ENCODE peak calls at places on chromosomes 3 and 15, in eight cellular contexts. B is BJ; X is activated CD4-positive, CD25-positive, alpha-beta regulatory T cell treated with anti-CD3 and anti-CD28 coated beads, Interleukin-2, amount 50 U/mL, for 16 hours; H is PC-3; E is cardiac muscle cell; D is endodermal cell; P is stimulated activated CD4-positive, alpha-beta T cell treated with anti-CD3 and anti-CD28 coated beads, Interleukin-2, amount 100 ng/mL, for 48 hours; F is PC-9. S is an unnamed sample.

GRCh38 chr3:4730734-4731133 is 237.6 kb downstream of the ITPR1 start:
- DNase-seq in X (no peak), D (no peak), E (no peak), H (no peak), P (no peak), B (no peak), F (no peak), S (no peak)

GRCh38 chr15:70023064-70023768 is 74.5 kb downstream of the TLE3 start:
- DNase-seq in B (peak), X (peak), P (peak), F (peak), E (peak), D (peak), H (peak), S (peak)

GRCh38 chr3:100486808-100487207 is 5.6 kb upstream of the TMEM45A start:
- DNase-seq in B (no peak), D (no peak), F (no peak), X (no peak), H (no peak), P (no peak), E (no peak), S (no peak)

GRCh38 chr15:50506121-50506520 is 40.3 kb downstream of the USP50 start:
- DNase-seq in E (no peak), F (no peak), X (no peak), D (peak), H (no peak), B (no peak), P (no peak), S (no peak)

GRCh38 chr15:37801529-37801928 is 132.9 kb upstream of the TMCO5A start:
- DNase-seq in D (no peak), E (no peak), H (no peak), P (no peak), B (no peak), X (no peak), F (no peak), S (no peak)

GRCh38 chr3:48409291-48410201 is 20.3 kb downstream of the PLXNB1 start:
- DNase-seq in P (no peak), H (no peak), E (no peak), F (no peak), B (no peak), D (no peak), X (no peak), S (no peak)

GRCh38 chr3:183537295-183537730 is 18.2 kb downstream of the KLHL6 start:
- DNase-seq in X (no peak), F (no peak), B (peak), H (no peak), P (no peak), D (no peak), E (peak), S (no peak)

GRCh38 chr3:94360982-94361381 is 298.1 kb downstream of the NSUN3 start:
- DNase-seq in F (peak), H (peak), B (no peak), X (no peak), D (no peak), E (peak), P (no peak), S (no peak)

GRCh38 chr3:62128028-62128427 is 245.3 kb downstream of the FEZF2 start:
- DNase-seq in E (peak), H (no peak), D (no peak), F (no peak), P (no peak), B (no peak), X (no peak), S (no peak)

S was measured in T1000.